ENCODE peak calls at places on chromosomes 13 and 19, in eight cellular contexts. M is tibial nerve, E is Caco-2, V is Panc1, R is fibroblast of pulmonary artery, S is brain microvascular endothelial cell, W is fibroblast of mammary gland, B is AG04450. T is an unnamed sample.

GRCh38 chr19:41309225-41310030 is 544 bp upstream of the CCDC97 start:
- DNase-seq in M (no peak), E (no peak), V (no peak), R (no peak), S (no peak), W (peak), B (no peak), T (no peak)

GRCh38 chr13:71274923-71275593 is 591.9 kb downstream of the DACH1 start:
- DNase-seq in M (no peak), E (no peak), V (no peak), R (no peak), S (no peak), W (no peak), B (no peak), T (peak)

GRCh38 chr13:48636550-48636949 is 17.2 kb upstream of the CYSLTR2 start:
- DNase-seq in M (no peak), E (no peak), V (no peak), R (peak), S (peak), W (peak), B (no peak), T (no peak)

GRCh38 chr13:102702965-102703720 is 8.3 kb upstream of the METTL21C start:
- DNase-seq in M (no peak), E (no peak), V (no peak), R (no peak), S (no peak), W (no peak), B (no peak), T (no peak)

GRCh38 chr13:42215578-42216421 is 56.2 kb upstream of the AKAP11 start:
- DNase-seq in M (no peak), E (peak), V (no peak), R (peak), S (peak), W (peak), B (peak), T (no peak)

GRCh38 chr13:84702174-84702573 is 819.9 kb upstream of the SLITRK1 start:
- DNase-seq in M (no peak), E (no peak), V (no peak), R (no peak), S (no peak), W (no peak), B (no peak), T (no peak)

GRCh38 chr13:37534181-37534580 is 64.4 kb downstream of the POSTN start:
- DNase-seq in M (no peak), E (no peak), V (no peak), R (peak), S (peak), W (peak), B (peak), T (no peak)

GRCh38 chr19:37987356-37988332 is 80.6 kb downstream of the SIPA1L3 start:
- DNase-seq in M (no peak), E (no peak), V (no peak), R (no peak), S (no peak), W (no peak), B (no peak), T (no peak)

DNA sequence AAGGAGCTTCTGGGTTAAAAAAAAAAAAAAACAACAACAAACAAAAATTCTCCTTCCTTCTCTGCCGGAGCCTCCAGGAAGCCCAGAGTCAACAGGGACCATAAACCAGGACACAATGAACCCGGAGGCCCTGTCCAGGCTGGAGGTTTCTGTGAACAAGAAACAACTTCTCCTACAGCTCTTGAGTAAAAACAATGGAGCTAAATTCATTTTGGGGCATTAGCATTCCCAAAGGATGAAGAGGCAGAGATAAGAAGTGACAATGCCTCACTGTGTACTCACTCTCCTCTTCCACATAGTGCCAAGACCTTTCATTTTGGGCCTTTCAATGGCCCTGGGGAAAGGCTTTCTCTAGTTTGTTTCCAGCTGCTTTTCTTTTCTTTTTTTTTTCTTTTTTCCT is 9.0 kb downstream of the RHPN2 start:
- DNase-seq in M (no peak), E (no peak), V (no peak), R (peak), S (peak), W (no peak), B (no peak), T (no peak)
- H3K4me3 ChIP-seq in M (no peak), E (no peak), V (no peak), R (no peak), S (no peak), W (no peak), B (no peak), T (no peak)

GRCh38 chr19:49539192-49539952 is 11.6 kb downstream of the RCN3 start:
- DNase-seq in M (no peak), E (no peak), V (no peak), R (no peak), S (no peak), W (no peak), B (no peak), T (no peak)
- TF ChIP-seq CTCF in M (no peak), E (no peak), V (no peak), R (no peak), S (peak), W (no peak), B (no peak), T (no peak)

DNA sequence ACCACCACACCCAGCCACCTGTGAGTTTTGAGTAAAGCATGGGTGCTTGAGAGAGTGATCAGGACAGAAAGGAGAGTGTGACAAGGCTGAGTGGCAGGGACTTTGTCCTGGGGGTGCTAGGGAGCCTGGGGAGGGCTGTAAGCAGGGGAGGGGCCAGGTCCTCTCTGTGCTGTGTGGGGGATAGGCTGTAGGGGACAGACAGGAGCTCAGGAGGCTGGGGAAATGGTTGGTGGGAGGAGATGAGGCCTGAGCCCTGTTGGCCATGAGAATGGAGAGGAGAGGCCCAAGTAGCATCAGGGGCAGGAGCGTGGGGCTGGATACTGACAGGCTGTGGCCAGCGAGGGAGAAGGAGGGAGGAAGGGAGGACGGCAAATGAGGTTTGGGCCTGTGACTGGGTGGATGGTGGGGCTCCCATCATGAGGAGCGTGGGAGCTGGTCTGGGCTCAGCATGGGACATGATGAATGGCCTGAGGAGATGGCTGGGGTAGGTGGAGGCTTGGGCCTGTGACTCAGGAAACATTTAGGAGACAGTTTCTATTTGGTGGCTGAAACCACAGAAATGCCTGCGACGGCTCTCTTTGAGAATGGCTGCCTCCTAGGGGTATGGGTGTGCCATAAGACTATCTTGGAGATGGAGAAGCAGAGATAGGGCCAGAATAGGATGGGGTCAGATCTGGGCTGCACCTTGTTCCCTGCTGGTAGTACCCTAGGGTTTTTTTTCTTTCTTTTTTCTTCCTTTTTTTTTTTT is 25.0 kb downstream of the GRIN2D start:
- DNase-seq in M (no peak), E (no peak), V (no peak), R (no peak), S (no peak), W (peak), B (no peak), T (no peak)
- H3K4me3 ChIP-seq in M (no peak), E (no peak), V (no peak), R (no peak), S (no peak), W (no peak), B (no peak), T (no peak)

DNA sequence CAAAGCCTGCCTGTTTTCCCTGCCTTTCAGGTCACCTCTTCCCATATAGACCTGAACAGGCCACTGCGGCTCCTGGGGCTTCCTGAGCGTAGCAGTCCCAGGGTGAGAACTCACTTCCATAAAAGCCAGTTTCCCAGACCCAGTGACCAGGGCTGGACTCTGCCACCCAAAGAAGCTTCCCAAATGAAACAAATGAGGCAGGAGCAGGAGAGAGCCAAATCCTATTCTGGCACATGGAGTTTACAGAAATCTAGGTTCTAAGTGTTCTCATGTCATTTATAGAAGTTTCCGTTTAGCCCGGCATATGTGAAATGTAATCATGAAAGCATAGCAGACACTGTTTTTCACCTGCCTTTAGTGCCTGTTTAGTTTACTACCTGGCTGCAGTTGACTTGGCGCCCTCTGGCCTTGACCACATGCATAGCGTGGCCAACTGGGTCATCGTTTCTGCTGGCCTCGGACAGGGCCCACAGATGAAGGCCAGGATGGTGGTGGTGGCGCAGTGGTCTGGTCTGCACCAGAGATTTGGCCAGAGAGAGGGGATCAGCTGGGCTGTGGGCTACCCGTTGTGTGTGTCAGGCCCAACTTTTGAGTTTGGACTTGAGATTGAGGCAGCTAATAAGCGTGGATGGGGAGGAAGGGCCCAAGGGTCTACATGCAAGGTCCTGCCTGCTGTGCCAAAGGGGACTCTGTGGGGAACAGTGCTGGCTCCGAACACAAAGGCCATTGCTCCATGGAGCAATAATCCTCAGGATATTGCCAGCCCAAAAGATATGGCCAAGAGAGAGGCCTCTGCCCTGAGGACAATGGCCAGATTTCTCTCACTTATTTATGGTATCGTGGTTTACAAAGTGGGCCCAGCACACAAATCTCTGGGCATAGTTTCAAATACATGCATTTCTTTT is 43.3 kb downstream of the NFIX start:
- DNase-seq in M (no peak), E (no peak), V (no peak), R (no peak), S (no peak), W (no peak), B (no peak), T (no peak)
- TF ChIP-seq CTCF in M (no peak), E (no peak), V (no peak), R (no peak), S (no peak), W (no peak), B (no peak), T (no peak)

DNA sequence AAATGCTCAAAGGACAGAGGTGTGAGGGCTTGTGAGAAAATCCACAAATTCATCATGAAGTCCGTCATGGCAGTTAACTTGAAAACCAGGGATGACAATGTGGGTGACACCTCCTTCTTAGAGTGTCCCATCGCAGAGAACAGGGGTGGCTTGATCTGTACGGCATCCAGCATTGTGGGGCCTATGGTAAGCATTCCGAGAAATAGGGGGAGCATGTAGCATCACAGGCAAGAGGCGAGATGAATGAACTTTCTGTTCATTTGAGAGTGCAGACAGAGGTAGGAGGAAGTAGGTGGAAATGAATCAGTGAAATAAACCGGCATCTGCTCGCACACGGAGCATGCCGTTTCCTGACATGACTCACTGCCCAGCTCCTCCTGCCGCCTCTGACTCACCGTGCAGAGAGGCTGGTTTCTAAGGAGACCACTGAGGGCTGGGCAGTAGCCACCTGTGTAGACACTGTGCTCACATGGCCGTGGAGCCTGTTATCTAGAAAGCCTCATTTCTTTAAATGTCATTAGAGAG is 339.0 kb downstream of the RFC3 start:
- DNase-seq in M (peak), E (peak), V (peak), R (peak), S (peak), W (peak), B (peak), T (peak)
- H3K4me3 ChIP-seq in M (no peak), E (peak), V (peak), R (peak), S (peak), W (no peak), B (peak), T (no peak)

DNA sequence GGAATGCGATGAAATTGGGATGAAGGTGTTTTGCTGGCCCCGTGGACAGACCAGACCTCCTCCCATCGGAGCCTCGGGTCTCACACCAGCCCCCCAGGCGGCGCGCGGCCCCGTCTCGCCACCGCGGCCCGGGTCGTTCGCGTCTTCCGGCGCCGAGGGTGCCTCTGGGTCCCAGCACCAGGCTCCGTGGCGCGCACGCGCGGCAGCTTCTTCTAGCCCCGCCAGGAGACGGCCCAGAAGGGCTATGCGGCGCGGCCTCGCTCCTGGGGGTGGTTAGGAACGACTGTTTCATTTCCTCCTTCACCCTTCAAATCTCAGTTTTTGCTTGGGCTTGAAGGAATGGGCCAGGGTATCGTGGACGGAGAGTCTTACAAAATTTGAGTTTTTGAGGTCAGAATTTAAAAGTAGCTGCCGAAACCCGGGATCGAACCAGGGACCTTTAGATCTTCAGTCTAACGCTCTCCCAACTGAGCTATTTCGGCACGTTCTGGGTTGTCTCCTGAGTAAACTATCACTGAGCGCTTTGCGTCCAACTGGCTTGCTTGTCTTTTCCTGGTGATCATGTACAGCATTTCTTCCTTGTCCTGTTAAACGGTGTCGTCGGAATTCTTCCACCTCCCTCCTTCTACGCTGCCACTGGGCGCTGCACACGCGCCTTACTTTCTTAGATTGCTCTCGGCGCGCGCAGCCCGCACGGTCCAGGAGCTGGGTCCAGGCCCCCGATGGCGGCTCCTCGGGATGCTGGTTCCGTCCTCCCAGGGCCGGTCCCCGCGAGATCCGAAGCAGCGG is 46.5 kb downstream of the TGDS start:
- DNase-seq in M (peak), E (peak), V (peak), R (peak), S (peak), W (peak), B (peak), T (peak)
- TF ChIP-seq CTCF in M (peak), E (no peak), V (peak), R (no peak), S (no peak), W (no peak), B (no peak), T (no peak)

T was measured in GM12864.